ENCODE peak calls at places on chromosomes 5 and 9, in nine cellular contexts. One of them, this sample, is unnamed.
A peak's percentile ranks its signal among the peaks of the same experiment; 100 is the strongest.

GRCh38 chr5:68845121-68845520 is 248.7 kb upstream of the SLC30A5 start:
- DNase-seq in neural progenitor cell: no peak
- DNase-seq in IMR-90: no peak
- DNase-seq in adrenal gland: no peak
- DNase-seq in lung: no peak
- DNase-seq in colonic mucosa: no peak
- DNase-seq in CD4-positive, CD25-positive, alpha-beta regulatory T cell: no peak
- DNase-seq in suprapubic skin: no peak
- DNase-seq in mesendoderm: no peak
- DNase-seq in this sample: no peak

GRCh38 chr9:76419782-76420380 is 25.7 kb upstream of the RFK start:
- DNase-seq in suprapubic skin: no peak
- DNase-seq in adrenal gland: peak; percentile 19
- DNase-seq in lung: no peak
- DNase-seq in colonic mucosa: peak; percentile 31
- DNase-seq in neural progenitor cell: peak; percentile 29
- DNase-seq in IMR-90: no peak
- DNase-seq in mesendoderm: peak; percentile 42
- DNase-seq in CD4-positive, CD25-positive, alpha-beta regulatory T cell: no peak
- DNase-seq in this sample: no peak

GRCh38 chr5:122779451-122779850 is 4.6 kb downstream of the SNX2 start:
- DNase-seq in adrenal gland: no peak
- DNase-seq in CD4-positive, CD25-positive, alpha-beta regulatory T cell: no peak
- DNase-seq in IMR-90: no peak
- DNase-seq in lung: no peak
- DNase-seq in neural progenitor cell: no peak
- DNase-seq in mesendoderm: no peak
- DNase-seq in colonic mucosa: no peak
- DNase-seq in suprapubic skin: no peak
- DNase-seq in this sample: no peak

GRCh38 chr5:87169300-87169991 is 98.2 kb upstream of the RASA1 start:
- DNase-seq in mesendoderm: no peak
- DNase-seq in neural progenitor cell: no peak
- DNase-seq in CD4-positive, CD25-positive, alpha-beta regulatory T cell: no peak
- DNase-seq in colonic mucosa: no peak
- DNase-seq in suprapubic skin: no peak
- DNase-seq in adrenal gland: no peak
- DNase-seq in IMR-90: peak; percentile 41
- DNase-seq in lung: no peak
- DNase-seq in this sample: no peak

GRCh38 chr5:134242146-134242545 is 16.3 kb upstream of the PPP2CA start:
- DNase-seq in adrenal gland: no peak
- DNase-seq in colonic mucosa: no peak
- DNase-seq in IMR-90: peak; percentile 99
- DNase-seq in lung: no peak
- DNase-seq in mesendoderm: no peak
- DNase-seq in neural progenitor cell: no peak
- DNase-seq in suprapubic skin: no peak
- DNase-seq in CD4-positive, CD25-positive, alpha-beta regulatory T cell: no peak
- DNase-seq in this sample: peak; percentile 16

GRCh38 chr9:127567119-127567897 is 44.8 kb upstream of the STXBP1 start:
- DNase-seq in IMR-90: peak; percentile 44
- DNase-seq in colonic mucosa: peak; percentile 88
- DNase-seq in mesendoderm: peak; percentile 57
- DNase-seq in suprapubic skin: no peak
- DNase-seq in adrenal gland: peak; percentile 84
- DNase-seq in CD4-positive, CD25-positive, alpha-beta regulatory T cell: no peak
- DNase-seq in neural progenitor cell: peak; percentile 52
- DNase-seq in lung: peak; percentile 76
- DNase-seq in this sample: peak; percentile 81

GRCh38 chr5:73495772-73496346 is 2.4 kb upstream of the BTF3 start:
- DNase-seq in lung: no peak
- DNase-seq in suprapubic skin: no peak
- DNase-seq in IMR-90: no peak
- DNase-seq in neural progenitor cell: no peak
- DNase-seq in mesendoderm: peak; percentile 22
- DNase-seq in adrenal gland: no peak
- DNase-seq in colonic mucosa: no peak
- DNase-seq in CD4-positive, CD25-positive, alpha-beta regulatory T cell: no peak
- DNase-seq in this sample: no peak

GRCh38 chr5:141681695-141682641 is at the start of gene ARAP3:
- DNase-seq in suprapubic skin: peak; percentile 85
- DNase-seq in colonic mucosa: peak; percentile 88
- DNase-seq in adrenal gland: peak; percentile 94
- DNase-seq in lung: peak; percentile 88
- DNase-seq in IMR-90: peak; percentile 89
- DNase-seq in CD4-positive, CD25-positive, alpha-beta regulatory T cell: peak; percentile 20
- DNase-seq in neural progenitor cell: peak; percentile 87
- DNase-seq in mesendoderm: peak; percentile 89
- DNase-seq in this sample: peak; percentile 86

GRCh38 chr5:33260098-33260497 is 180.7 kb upstream of the TARS1 start:
- DNase-seq in mesendoderm: no peak
- DNase-seq in adrenal gland: no peak
- DNase-seq in lung: no peak
- DNase-seq in colonic mucosa: no peak
- DNase-seq in IMR-90: peak; percentile 42
- DNase-seq in suprapubic skin: no peak
- DNase-seq in CD4-positive, CD25-positive, alpha-beta regulatory T cell: no peak
- DNase-seq in neural progenitor cell: no peak
- DNase-seq in this sample: no peak

GRCh38 chr9:20621553-20622329 is 558 bp downstream of the MLLT3 start:
- DNase-seq in mesendoderm: peak; percentile 62
- DNase-seq in CD4-positive, CD25-positive, alpha-beta regulatory T cell: peak; percentile 80
- DNase-seq in adrenal gland: peak; percentile 76
- DNase-seq in lung: peak; percentile 73
- DNase-seq in colonic mucosa: peak; percentile 83
- DNase-seq in neural progenitor cell: peak; percentile 75
- DNase-seq in suprapubic skin: peak; percentile 87
- DNase-seq in IMR-90: peak; percentile 70
- DNase-seq in this sample: peak; percentile 79

GRCh38 chr9:34151398-34151797 is 24.9 kb upstream of the DCAF12 start:
- DNase-seq in adrenal gland: no peak
- DNase-seq in suprapubic skin: no peak
- DNase-seq in neural progenitor cell: no peak
- DNase-seq in IMR-90: no peak
- DNase-seq in lung: no peak
- DNase-seq in CD4-positive, CD25-positive, alpha-beta regulatory T cell: no peak
- DNase-seq in colonic mucosa: no peak
- DNase-seq in mesendoderm: no peak
- DNase-seq in this sample: no peak

GRCh38 chr9:93955356-93956182 is 414 bp upstream of the BARX1 start:
- DNase-seq in suprapubic skin: no peak
- DNase-seq in mesendoderm: peak; percentile 75
- DNase-seq in lung: no peak
- DNase-seq in colonic mucosa: no peak
- DNase-seq in neural progenitor cell: peak; percentile 82
- DNase-seq in adrenal gland: no peak
- DNase-seq in IMR-90: no peak
- DNase-seq in CD4-positive, CD25-positive, alpha-beta regulatory T cell: no peak
- DNase-seq in this sample: no peak
- H3K4me1 ChIP-seq in suprapubic skin: peaks cover 73% of the 10 kb centered on the region
- H3K4me1 ChIP-seq in mesendoderm: peaks cover 6% of the 10 kb centered on the region
- H3K4me1 ChIP-seq in lung: no peaks in the 10 kb centered on the region
- H3K4me1 ChIP-seq in colonic mucosa: peaks cover 37% of the 10 kb centered on the region
- H3K4me1 ChIP-seq in neural progenitor cell: peaks cover 36% of the 10 kb centered on the region
- H3K4me1 ChIP-seq in adrenal gland: peaks cover 53% of the 10 kb centered on the region
- H3K4me1 ChIP-seq in IMR-90: peaks cover 3% of the 10 kb centered on the region
- H3K4me1 ChIP-seq in CD4-positive, CD25-positive, alpha-beta regulatory T cell: peaks cover 49% of the 10 kb centered on the region
- H3K4me1 ChIP-seq in this sample: peaks cover 74% of the 10 kb centered on the region

DNA sequence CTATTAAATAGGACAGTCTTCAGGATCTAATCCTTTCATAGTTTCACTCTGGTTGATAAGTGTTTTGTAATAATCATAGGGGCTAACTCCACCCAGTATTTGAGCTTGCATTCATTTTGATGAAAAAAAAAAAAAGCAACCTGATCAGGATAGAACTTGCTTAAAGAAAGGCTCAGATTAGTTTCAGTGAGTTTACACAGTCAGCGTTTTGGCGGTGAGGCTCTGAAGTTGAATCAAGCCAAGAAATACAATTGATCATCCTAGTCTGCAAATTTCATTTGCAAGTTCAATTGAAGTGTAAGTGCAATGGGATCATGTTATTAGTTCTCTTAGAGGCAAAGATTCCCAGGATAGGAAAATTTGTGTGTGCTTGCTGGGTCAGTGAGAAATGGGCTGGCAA is 159.7 kb upstream of the ELL2 start:
- DNase-seq in neural progenitor cell: no peak
- DNase-seq in suprapubic skin: no peak
- DNase-seq in lung: no peak
- DNase-seq in CD4-positive, CD25-positive, alpha-beta regulatory T cell: no peak
- DNase-seq in colonic mucosa: no peak
- DNase-seq in IMR-90: no peak
- DNase-seq in adrenal gland: no peak
- DNase-seq in mesendoderm: no peak
- DNase-seq in this sample: no peak
- H3K4me1 ChIP-seq in neural progenitor cell: peaks cover 10% of the 10 kb centered on the region
- H3K4me1 ChIP-seq in suprapubic skin: peaks cover 8% of the 10 kb centered on the region
- H3K4me1 ChIP-seq in lung: peaks cover 4% of the 10 kb centered on the region
- H3K4me1 ChIP-seq in CD4-positive, CD25-positive, alpha-beta regulatory T cell: no peaks in the 10 kb centered on the region
- H3K4me1 ChIP-seq in colonic mucosa: no peaks in the 10 kb centered on the region
- H3K4me1 ChIP-seq in IMR-90: peaks cover 23% of the 10 kb centered on the region
- H3K4me1 ChIP-seq in adrenal gland: peaks cover 12% of the 10 kb centered on the region
- H3K4me1 ChIP-seq in mesendoderm: no peaks in the 10 kb centered on the region
- H3K4me1 ChIP-seq in this sample: peaks cover 9% of the 10 kb centered on the region

GRCh38 chr9:71760901-71761300 is 7.4 kb downstream of the CEMIP2 start:
- DNase-seq in adrenal gland: peak; percentile 89
- DNase-seq in neural progenitor cell: peak; percentile 70
- DNase-seq in mesendoderm: peak; percentile 65
- DNase-seq in colonic mucosa: peak; percentile 60
- DNase-seq in IMR-90: no peak
- DNase-seq in lung: no peak
- DNase-seq in suprapubic skin: no peak
- DNase-seq in CD4-positive, CD25-positive, alpha-beta regulatory T cell: no peak
- DNase-seq in this sample: no peak
- H3K4me1 ChIP-seq in adrenal gland: peaks cover 63% of the 10 kb centered on the region
- H3K4me1 ChIP-seq in neural progenitor cell: peaks cover 96% of the 10 kb centered on the region
- H3K4me1 ChIP-seq in mesendoderm: peaks cover 8% of the 10 kb centered on the region
- H3K4me1 ChIP-seq in colonic mucosa: peaks cover 17% of the 10 kb centered on the region
- H3K4me1 ChIP-seq in IMR-90: peaks cover 17% of the 10 kb centered on the region
- H3K4me1 ChIP-seq in lung: peaks cover 15% of the 10 kb centered on the region
- H3K4me1 ChIP-seq in suprapubic skin: peaks cover 66% of the 10 kb centered on the region
- H3K4me1 ChIP-seq in CD4-positive, CD25-positive, alpha-beta regulatory T cell: peaks cover 96% of the 10 kb centered on the region
- H3K4me1 ChIP-seq in this sample: peaks cover 94% of the 10 kb centered on the region

GRCh38 chr5:45383985-45384384 is 312.2 kb downstream of the HCN1 start:
- DNase-seq in mesendoderm: no peak
- DNase-seq in neural progenitor cell: no peak
- DNase-seq in lung: no peak
- DNase-seq in adrenal gland: no peak
- DNase-seq in suprapubic skin: no peak
- DNase-seq in colonic mucosa: no peak
- DNase-seq in CD4-positive, CD25-positive, alpha-beta regulatory T cell: no peak
- DNase-seq in IMR-90: no peak
- DNase-seq in this sample: no peak
- H3K4me1 ChIP-seq in mesendoderm: no peaks in the 10 kb centered on the region
- H3K4me1 ChIP-seq in neural progenitor cell: no peaks in the 10 kb centered on the region
- H3K4me1 ChIP-seq in lung: no peaks in the 10 kb centered on the region
- H3K4me1 ChIP-seq in adrenal gland: no peaks in the 10 kb centered on the region
- H3K4me1 ChIP-seq in suprapubic skin: no peaks in the 10 kb centered on the region
- H3K4me1 ChIP-seq in colonic mucosa: no peaks in the 10 kb centered on the region
- H3K4me1 ChIP-seq in CD4-positive, CD25-positive, alpha-beta regulatory T cell: no peaks in the 10 kb centered on the region
- H3K4me1 ChIP-seq in IMR-90: no peaks in the 10 kb centered on the region
- H3K4me1 ChIP-seq in this sample: no peaks in the 10 kb centered on the region

GRCh38 chr5:179754024-179754423 is 21.4 kb downstream of the MAML1 start:
- DNase-seq in mesendoderm: no peak
- DNase-seq in lung: peak; percentile 58
- DNase-seq in suprapubic skin: no peak
- DNase-seq in colonic mucosa: no peak
- DNase-seq in adrenal gland: no peak
- DNase-seq in CD4-positive, CD25-positive, alpha-beta regulatory T cell: no peak
- DNase-seq in IMR-90: no peak
- DNase-seq in neural progenitor cell: no peak
- DNase-seq in this sample: no peak
- H3K4me1 ChIP-seq in mesendoderm: peaks cover 1% of the 10 kb centered on the region
- H3K4me1 ChIP-seq in lung: peaks cover 15% of the 10 kb centered on the region
- H3K4me1 ChIP-seq in suprapubic skin: peaks cover 11% of the 10 kb centered on the region
- H3K4me1 ChIP-seq in colonic mucosa: peaks cover 8% of the 10 kb centered on the region
- H3K4me1 ChIP-seq in adrenal gland: peaks cover 34% of the 10 kb centered on the region
- H3K4me1 ChIP-seq in CD4-positive, CD25-positive, alpha-beta regulatory T cell: peaks cover 33% of the 10 kb centered on the region
- H3K4me1 ChIP-seq in IMR-90: peaks cover 4% of the 10 kb centered on the region
- H3K4me1 ChIP-seq in neural progenitor cell: no peaks in the 10 kb centered on the region
- H3K4me1 ChIP-seq in this sample: peaks cover 35% of the 10 kb centered on the region

DNA sequence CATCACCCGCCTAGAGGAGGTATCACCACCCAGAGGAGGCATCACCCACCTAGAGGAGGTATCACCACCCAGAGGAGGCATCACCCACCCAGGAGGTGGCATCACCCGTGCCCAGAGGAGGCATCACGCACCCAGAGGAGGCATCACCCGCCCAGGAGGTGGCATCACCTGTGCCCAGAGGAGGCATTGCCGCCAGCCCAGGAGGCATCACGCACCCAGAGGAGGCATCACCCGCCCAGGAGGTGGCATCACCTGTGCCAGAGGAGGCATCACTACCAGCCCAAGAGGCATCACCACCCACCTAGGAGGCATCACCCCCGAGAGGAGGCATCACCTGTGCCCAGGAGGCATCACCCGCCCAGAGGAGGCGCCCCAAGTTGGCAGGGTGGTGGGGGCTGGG is 2.6 kb downstream of the NOTCH1 start:
- DNase-seq in IMR-90: no peak
- DNase-seq in colonic mucosa: no peak
- DNase-seq in lung: no peak
- DNase-seq in neural progenitor cell: no peak
- DNase-seq in mesendoderm: no peak
- DNase-seq in adrenal gland: no peak
- DNase-seq in suprapubic skin: no peak
- DNase-seq in CD4-positive, CD25-positive, alpha-beta regulatory T cell: no peak
- DNase-seq in this sample: no peak
- H3K4me1 ChIP-seq in IMR-90: peaks cover 18% of the 10 kb centered on the region
- H3K4me1 ChIP-seq in colonic mucosa: peaks cover 44% of the 10 kb centered on the region
- H3K4me1 ChIP-seq in lung: no peaks in the 10 kb centered on the region
- H3K4me1 ChIP-seq in neural progenitor cell: peaks cover 56% of the 10 kb centered on the region
- H3K4me1 ChIP-seq in mesendoderm: peaks cover 13% of the 10 kb centered on the region
- H3K4me1 ChIP-seq in adrenal gland: peaks cover 38% of the 10 kb centered on the region
- H3K4me1 ChIP-seq in suprapubic skin: peaks cover 80% of the 10 kb centered on the region
- H3K4me1 ChIP-seq in CD4-positive, CD25-positive, alpha-beta regulatory T cell: peaks cover 76% of the 10 kb centered on the region
- H3K4me1 ChIP-seq in this sample: peaks cover 72% of the 10 kb centered on the region

This sample was measured in transverse colon.